ENCODE peak calls at places on chromosomes 5 and 9, in nine cellular contexts. One of them, this sample, is unnamed.

GRCh38 chr9:113454914-113455761 is 8.4 kb upstream of the RGS3 start:
- DNase-seq in AML-193: no peak
- DNase-seq in LoVo: peak
- DNase-seq in iris pigment epithelial cell: peak
- DNase-seq in fibroblast of lung: peak
- DNase-seq in AG09309: peak
- DNase-seq in adrenal gland: peak
- DNase-seq in endodermal cell: peak
- DNase-seq in A549: no peak
- DNase-seq in this sample: peak

GRCh38 chr9:134434896-134435506 is 108.7 kb downstream of the RXRA start:
- DNase-seq in A549: peak
- DNase-seq in adrenal gland: peak
- DNase-seq in iris pigment epithelial cell: peak
- DNase-seq in fibroblast of lung: peak
- DNase-seq in AML-193: no peak
- DNase-seq in AG09309: peak
- DNase-seq in endodermal cell: no peak
- DNase-seq in LoVo: peak
- DNase-seq in this sample: no peak

GRCh38 chr5:127922603-127923002 is 161.0 kb upstream of the SLC12A2 start:
- DNase-seq in A549: no peak
- DNase-seq in fibroblast of lung: no peak
- DNase-seq in iris pigment epithelial cell: no peak
- DNase-seq in LoVo: no peak
- DNase-seq in adrenal gland: no peak
- DNase-seq in AML-193: no peak
- DNase-seq in AG09309: no peak
- DNase-seq in endodermal cell: no peak
- DNase-seq in this sample: no peak

GRCh38 chr5:138570871-138571270 is 4.3 kb downstream of the HSPA9 start:
- DNase-seq in adrenal gland: no peak
- DNase-seq in AG09309: no peak
- DNase-seq in fibroblast of lung: no peak
- DNase-seq in LoVo: no peak
- DNase-seq in A549: no peak
- DNase-seq in iris pigment epithelial cell: no peak
- DNase-seq in endodermal cell: no peak
- DNase-seq in AML-193: no peak
- DNase-seq in this sample: no peak

GRCh38 chr5:71938886-71939285 is 168.4 kb upstream of the MAP1B start:
- DNase-seq in endodermal cell: peak
- DNase-seq in LoVo: peak
- DNase-seq in fibroblast of lung: no peak
- DNase-seq in AG09309: no peak
- DNase-seq in A549: peak
- DNase-seq in adrenal gland: no peak
- DNase-seq in iris pigment epithelial cell: no peak
- DNase-seq in AML-193: no peak
- DNase-seq in this sample: no peak

GRCh38 chr9:8857330-8858249 is 1058.0 kb upstream of the DMAC1 start:
- DNase-seq in iris pigment epithelial cell: peak
- DNase-seq in A549: no peak
- DNase-seq in LoVo: peak
- DNase-seq in adrenal gland: peak
- DNase-seq in AG09309: no peak
- DNase-seq in fibroblast of lung: peak
- DNase-seq in endodermal cell: peak
- DNase-seq in AML-193: no peak
- DNase-seq in this sample: peak

GRCh38 chr9:116549061-116549664 is 137.9 kb upstream of the TRIM32 start:
- DNase-seq in endodermal cell: no peak
- DNase-seq in LoVo: peak
- DNase-seq in AML-193: no peak
- DNase-seq in fibroblast of lung: peak
- DNase-seq in iris pigment epithelial cell: peak
- DNase-seq in A549: peak
- DNase-seq in adrenal gland: peak
- DNase-seq in AG09309: peak
- DNase-seq in this sample: no peak

GRCh38 chr5:55702612-55703345 is 9.3 kb downstream of the SLC38A9 start:
- DNase-seq in AG09309: no peak
- DNase-seq in adrenal gland: no peak
- DNase-seq in fibroblast of lung: no peak
- DNase-seq in LoVo: no peak
- DNase-seq in AML-193: peak
- DNase-seq in A549: no peak
- DNase-seq in endodermal cell: no peak
- DNase-seq in iris pigment epithelial cell: no peak
- DNase-seq in this sample: no peak

GRCh38 chr5:133434336-133434735 is 178.0 kb downstream of the FSTL4 start:
- DNase-seq in adrenal gland: no peak
- DNase-seq in iris pigment epithelial cell: no peak
- DNase-seq in LoVo: no peak
- DNase-seq in AML-193: no peak
- DNase-seq in A549: no peak
- DNase-seq in AG09309: no peak
- DNase-seq in fibroblast of lung: no peak
- DNase-seq in endodermal cell: no peak
- DNase-seq in this sample: no peak

GRCh38 chr5:541888-542692 is 17.8 kb upstream of the SLC9A3 start:
- DNase-seq in endodermal cell: no peak
- DNase-seq in fibroblast of lung: no peak
- DNase-seq in AG09309: no peak
- DNase-seq in adrenal gland: peak
- DNase-seq in LoVo: no peak
- DNase-seq in A549: no peak
- DNase-seq in AML-193: no peak
- DNase-seq in iris pigment epithelial cell: no peak
- DNase-seq in this sample: no peak

GRCh38 chr5:179377421-179378115 is 32.3 kb upstream of the ADAMTS2 start:
- DNase-seq in iris pigment epithelial cell: no peak
- DNase-seq in A549: no peak
- DNase-seq in adrenal gland: no peak
- DNase-seq in endodermal cell: peak
- DNase-seq in fibroblast of lung: no peak
- DNase-seq in LoVo: no peak
- DNase-seq in AG09309: no peak
- DNase-seq in AML-193: no peak
- DNase-seq in this sample: no peak

GRCh38 chr5:17411436-17411835 is 86.6 kb upstream of the TAF11L2 start:
- DNase-seq in iris pigment epithelial cell: peak
- DNase-seq in LoVo: no peak
- DNase-seq in adrenal gland: no peak
- DNase-seq in endodermal cell: no peak
- DNase-seq in AG09309: no peak
- DNase-seq in fibroblast of lung: peak
- DNase-seq in AML-193: peak
- DNase-seq in A549: no peak
- DNase-seq in this sample: no peak

GRCh38 chr5:18551716-18552115 is 917.5 kb downstream of the TAF11L14 start:
- DNase-seq in iris pigment epithelial cell: no peak
- DNase-seq in adrenal gland: no peak
- DNase-seq in LoVo: no peak
- DNase-seq in A549: no peak
- DNase-seq in endodermal cell: no peak
- DNase-seq in AG09309: no peak
- DNase-seq in AML-193: no peak
- DNase-seq in fibroblast of lung: no peak
- DNase-seq in this sample: no peak

This sample was measured in NCI-H82.